ENCODE peak calls at places on chromosomes 5 and 9, in seven cellular contexts. D is HuH-7; Y is ovary; P is right atrium auricular region; E is activated naive CD4-positive, alpha-beta T cell; B is stimulated activated CD8-positive, alpha-beta memory T cell treated with anti-CD3 and anti-CD28 coated beads, Interleukin-15, amount 100 ng/mL, for 4 hours; I is EH. V is an unnamed sample.

GRCh38 chr9:127806871-127807270 is 4.2 kb downstream of the FPGS start:
- DNase-seq in D (no peak), E (no peak), Y (no peak), P (no peak), B (no peak), I (no peak), V (no peak)

GRCh38 chr9:98805506-98806272 is 1.8 kb upstream of the GALNT12 start:
- DNase-seq in I (peak), Y (no peak), E (no peak), P (no peak), D (no peak), B (no peak), V (no peak)

GRCh38 chr5:16550316-16550952 is 66.4 kb downstream of the RETREG1 start:
- DNase-seq in E (no peak), Y (no peak), I (peak), D (peak), P (no peak), B (no peak), V (no peak)

GRCh38 chr9:134606951-134607733 is 34.5 kb upstream of the COL5A1 start:
- DNase-seq in B (no peak), E (no peak), P (peak), Y (peak), I (peak), D (no peak), V (peak)

GRCh38 chr5:132871885-132872284 is 1.6 kb upstream of the LEAP2 start:
- DNase-seq in P (no peak), B (no peak), I (no peak), D (no peak), E (no peak), Y (no peak), V (no peak)

GRCh38 chr9:112334319-112334828 is 955 bp upstream of the PTBP3 start:
- DNase-seq in B (peak), I (peak), P (no peak), D (no peak), E (no peak), Y (no peak), V (no peak)

GRCh38 chr5:77301447-77301878 is 91.0 kb downstream of the PDE8B start:
- DNase-seq in E (no peak), D (no peak), B (no peak), P (no peak), I (peak), Y (no peak), V (no peak)

GRCh38 chr5:147223343-147223742 is 11.5 kb upstream of the STK32A start:
- DNase-seq in B (no peak), Y (no peak), I (no peak), P (no peak), D (no peak), E (no peak), V (no peak)

GRCh38 chr9:20508242-20508641 is 114.1 kb downstream of the MLLT3 start:
- DNase-seq in Y (no peak), E (no peak), P (no peak), I (peak), B (no peak), D (no peak), V (no peak)

GRCh38 chr5:116626272-116626723 is 51.7 kb upstream of the SEMA6A start:
- DNase-seq in Y (peak), I (peak), B (no peak), P (peak), D (no peak), E (no peak), V (peak)

GRCh38 chr5:55440188-55440646 is 94.5 kb downstream of the PLPP1 start:
- DNase-seq in I (peak), E (no peak), B (no peak), P (no peak), D (no peak), Y (no peak), V (no peak)

GRCh38 chr9:127388856-127389238 is 8.1 kb upstream of the SLC2A8 start:
- DNase-seq in E (no peak), I (no peak), P (no peak), B (no peak), Y (no peak), D (no peak), V (no peak)

GRCh38 chr9:131704195-131704983 is 35.5 kb downstream of the RAPGEF1 start:
- DNase-seq in Y (no peak), D (no peak), E (no peak), B (no peak), I (no peak), P (no peak), V (no peak)

GRCh38 chr5:87210743-87211142 is 56.9 kb upstream of the RASA1 start:
- DNase-seq in P (no peak), Y (no peak), D (no peak), E (no peak), B (no peak), I (no peak), V (no peak)

GRCh38 chr9:94996638-94997037 is 270.1 kb downstream of the AOPEP start:
- DNase-seq in I (no peak), D (no peak), E (no peak), P (no peak), Y (no peak), B (no peak), V (no peak)

GRCh38 chr9:98935064-98935463 is 8.6 kb upstream of the COL15A1 start:
- DNase-seq in I (no peak), P (no peak), E (no peak), Y (no peak), D (no peak), B (no peak), V (no peak)

GRCh38 chr5:32523625-32524024 is 61.7 kb upstream of the SUB1 start:
- DNase-seq in E (no peak), Y (no peak), P (no peak), I (no peak), B (no peak), D (no peak), V (no peak)

GRCh38 chr9:128127990-128128835 is 684 bp upstream of the PTGES2 start:
- DNase-seq in I (peak), B (peak), P (peak), D (peak), Y (peak), E (peak), V (no peak)

GRCh38 chr5:67770431-67771025 is 445.0 kb upstream of the PIK3R1 start:
- DNase-seq in E (no peak), I (peak), Y (no peak), P (no peak), B (no peak), D (peak), V (no peak)

GRCh38 chr9:126303488-126303887 is 23.1 kb upstream of the MVB12B start:
- DNase-seq in B (no peak), Y (no peak), D (no peak), P (no peak), I (no peak), E (no peak), V (peak)

GRCh38 chr5:68426609-68427008 is 211.1 kb downstream of the PIK3R1 start:
- DNase-seq in D (no peak), P (no peak), E (no peak), B (no peak), Y (no peak), I (no peak), V (no peak)

GRCh38 chr9:36878986-36879982 is 154.8 kb downstream of the PAX5 start:
- DNase-seq in B (no peak), Y (no peak), P (no peak), E (no peak), I (no peak), D (peak), V (no peak)

GRCh38 chr9:121059998-121060636 is 10.0 kb upstream of the C5 start:
- DNase-seq in I (peak), Y (no peak), E (no peak), P (no peak), B (no peak), D (peak), V (no peak)

GRCh38 chr9:132877818-132878694 is at the start of gene AK8:
- DNase-seq in E (peak), P (peak), D (peak), I (peak), B (peak), Y (peak), V (no peak)

GRCh38 chr9:10612649-10613398 is at the start of gene PTPRD:
- DNase-seq in D (peak), Y (no peak), E (no peak), B (no peak), I (peak), P (no peak), V (no peak)

GRCh38 chr5:176629853-176630680 is at the start of the genes EIF4E1B and SNCB:
- DNase-seq in P (no peak), E (no peak), B (no peak), Y (no peak), D (peak), I (peak), V (no peak)

GRCh38 chr9:70940605-70941004 is 180.8 kb downstream of the TRPM3 start:
- DNase-seq in I (no peak), E (no peak), D (no peak), B (no peak), P (no peak), Y (no peak), V (no peak)

GRCh38 chr9:21906878-21907277 is 87.3 kb downstream of the CDKN2A start:
- DNase-seq in Y (no peak), P (no peak), I (peak), D (no peak), E (no peak), B (no peak), V (no peak)

GRCh38 chr9:6567140-6567591 is 78.4 kb downstream of the GLDC start:
- DNase-seq in B (no peak), E (no peak), D (no peak), I (peak), P (no peak), Y (no peak), V (no peak)

GRCh38 chr9:132728497-132728896 is 58.2 kb downstream of the GTF3C4 start:
- DNase-seq in I (no peak), E (no peak), P (no peak), D (no peak), B (no peak), Y (no peak), V (no peak)

GRCh38 chr9:3893519-3893918 is 367.7 kb upstream of the RFX3 start:
- DNase-seq in D (no peak), I (no peak), P (no peak), E (no peak), Y (no peak), B (no peak), V (no peak)

GRCh38 chr5:7615566-7616061 is 219.7 kb downstream of the ADCY2 start:
- DNase-seq in Y (no peak), P (no peak), E (no peak), B (no peak), I (no peak), D (no peak), V (no peak)

GRCh38 chr9:842918-843468 is 1.5 kb downstream of the DMRT1 start:
- DNase-seq in I (no peak), P (no peak), B (no peak), E (no peak), D (no peak), Y (no peak), V (no peak)

GRCh38 chr5:6435356-6435755 is 13.3 kb upstream of the UBE2QL1 start:
- DNase-seq in Y (no peak), E (no peak), B (no peak), I (no peak), P (peak), D (peak), V (peak)

GRCh38 chr9:69719368-69719767 is 40.4 kb downstream of the PTAR1 start:
- DNase-seq in I (no peak), D (no peak), B (no peak), Y (no peak), E (no peak), P (no peak), V (no peak)

GRCh38 chr9:134607971-134608370 is 33.6 kb upstream of the COL5A1 start:
- DNase-seq in B (no peak), P (peak), Y (no peak), I (peak), E (no peak), D (no peak), V (no peak)

GRCh38 chr9:126326228-126327015 is at the start of gene MVB12B:
- DNase-seq in D (peak), B (no peak), E (peak), Y (peak), P (no peak), I (peak), V (no peak)